ENCODE peak calls at places on chromosomes 5 and 9, in six cellular contexts. X is lung; N is progenitor cell of endocrine pancreas; C is body of pancreas; E is activated CD8-positive, alpha-beta T cell treated with anti-CD3 and anti-CD28 coated beads for 36 hours; L is cardiac muscle cell. K is an unnamed sample.

GRCh38 chr9:122119721-122120120 is 26.6 kb upstream of the TTLL11 start:
- DNase-seq in X (no peak), N (no peak), C (no peak), E (no peak), L (no peak), K (no peak)

GRCh38 chr5:160466889-160467554 is 45.4 kb downstream of the PTTG1 start:
- DNase-seq in X (no peak), N (no peak), C (no peak), E (no peak), L (no peak), K (no peak)

GRCh38 chr9:129885018-129885669 is 49.9 kb downstream of the USP20 start:
- DNase-seq in X (peak), N (no peak), C (peak), E (peak), L (no peak), K (peak)

GRCh38 chr9:133201424-133202144 is 7.5 kb downstream of the OBP2B start:
- DNase-seq in X (no peak), N (no peak), C (no peak), E (no peak), L (no peak), K (no peak)

GRCh38 chr9:118533101-118533500 is 828.9 kb downstream of the TLR4 start:
- DNase-seq in X (no peak), N (no peak), C (no peak), E (no peak), L (no peak), K (no peak)

GRCh38 chr9:134917431-134918373 is at the start of gene FCN1:
- DNase-seq in X (no peak), N (no peak), C (no peak), E (no peak), L (no peak), K (no peak)

GRCh38 chr5:167802755-167803431 is 488.6 kb upstream of the WWC1 start:
- DNase-seq in X (no peak), N (no peak), C (no peak), E (no peak), L (peak), K (no peak)

GRCh38 chr9:122374885-122375420 is 4.1 kb downstream of the PTGS1 start:
- DNase-seq in X (no peak), N (no peak), C (peak), E (no peak), L (peak), K (no peak)

GRCh38 chr5:61744690-61745619 is 412.9 kb downstream of the ZSWIM6 start:
- DNase-seq in X (no peak), N (no peak), C (no peak), E (no peak), L (no peak), K (no peak)

GRCh38 chr5:170056561-170057267 is 49.0 kb upstream of the FOXI1 start:
- DNase-seq in X (no peak), N (no peak), C (no peak), E (no peak), L (no peak), K (no peak)

GRCh38 chr5:173885481-173886010 is 2.6 kb upstream of the CPEB4 start:
- DNase-seq in X (no peak), N (no peak), C (no peak), E (no peak), L (no peak), K (no peak)

GRCh38 chr5:172638209-172638768 is 2.8 kb upstream of the NEURL1B start:
- DNase-seq in X (no peak), N (no peak), C (no peak), E (no peak), L (no peak), K (no peak)

GRCh38 chr9:93130861-93131481 is 3.1 kb downstream of the NINJ1 start:
- DNase-seq in X (no peak), N (no peak), C (peak), E (no peak), L (no peak), K (no peak)

GRCh38 chr5:135930029-135930948 is 24.5 kb downstream of the LECT2 start:
- DNase-seq in X (no peak), N (peak), C (no peak), E (no peak), L (peak), K (no peak)

GRCh38 chr9:89732295-89732951 is 127.6 kb downstream of the GADD45G start:
- DNase-seq in X (no peak), N (no peak), C (peak), E (no peak), L (no peak), K (no peak)

GRCh38 chr5:75338408-75338807 is 1.4 kb downstream of the HMGCR start:
- DNase-seq in X (no peak), N (no peak), C (no peak), E (no peak), L (no peak), K (no peak)

GRCh38 chr5:142694092-142694856 is 8.4 kb upstream of the FGF1 start:
- DNase-seq in X (no peak), N (no peak), C (no peak), E (no peak), L (no peak), K (no peak)
- TF ChIP-seq CTCF in X (no peak), N (peak), C (no peak), E (no peak), L (peak), K (no peak)

DNA sequence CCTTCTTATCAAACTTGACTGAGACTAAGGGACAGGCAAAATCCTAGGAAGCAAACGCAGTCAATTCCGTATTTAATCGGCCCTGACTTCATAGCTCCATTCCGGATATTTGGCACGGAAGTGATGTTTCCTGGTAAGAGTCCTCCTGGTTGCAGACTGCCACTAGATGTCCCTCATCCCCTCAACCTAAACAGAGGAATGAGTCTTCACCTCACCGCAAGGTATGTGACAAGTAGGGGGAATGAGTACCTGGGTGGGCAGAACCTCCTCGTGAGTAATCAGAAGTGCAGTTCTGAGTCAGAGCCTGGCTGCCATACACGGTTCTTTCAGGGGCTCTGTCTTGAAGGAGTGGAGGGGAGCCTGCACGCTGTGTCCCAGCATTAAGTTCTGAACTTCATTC is 173.6 kb downstream of the MUSK start:
- DNase-seq in X (no peak), N (no peak), C (no peak), E (no peak), L (no peak), K (no peak)
- TF ChIP-seq CTCF in X (no peak), N (no peak), C (no peak), E (no peak), L (no peak), K (no peak)

DNA sequence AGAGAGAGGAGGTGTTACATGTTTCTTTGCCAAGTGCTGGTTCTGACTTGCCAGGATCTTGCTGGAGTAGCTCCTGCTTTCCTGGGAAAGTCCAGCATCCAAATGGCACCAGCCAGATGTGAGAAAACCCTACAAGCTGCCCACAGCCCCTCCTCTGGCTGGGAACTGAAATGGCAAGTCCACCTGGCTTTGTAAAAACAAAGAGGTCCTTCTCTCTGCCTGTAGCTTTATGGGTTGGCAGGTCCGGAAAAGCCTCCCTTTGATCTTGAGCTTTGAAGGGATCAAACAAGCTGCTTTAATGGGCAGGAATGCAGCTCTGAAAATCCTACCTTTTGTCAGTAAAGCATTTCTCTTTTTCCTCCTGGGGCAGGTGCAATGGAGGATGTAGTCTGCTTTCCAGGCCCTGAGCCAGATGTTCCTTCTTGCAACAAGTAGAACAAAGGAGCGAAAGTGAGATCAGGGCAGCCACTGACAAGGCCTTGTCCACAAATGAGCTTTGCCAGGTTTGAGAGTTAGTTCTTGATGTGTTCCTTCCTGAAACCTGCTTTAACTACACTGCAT is 456.7 kb downstream of the ZNF608 start:
- DNase-seq in X (no peak), N (no peak), C (peak), E (no peak), L (no peak), K (no peak)
- TF ChIP-seq CTCF in X (no peak), N (peak), C (peak), E (no peak), L (no peak), K (no peak)

DNA sequence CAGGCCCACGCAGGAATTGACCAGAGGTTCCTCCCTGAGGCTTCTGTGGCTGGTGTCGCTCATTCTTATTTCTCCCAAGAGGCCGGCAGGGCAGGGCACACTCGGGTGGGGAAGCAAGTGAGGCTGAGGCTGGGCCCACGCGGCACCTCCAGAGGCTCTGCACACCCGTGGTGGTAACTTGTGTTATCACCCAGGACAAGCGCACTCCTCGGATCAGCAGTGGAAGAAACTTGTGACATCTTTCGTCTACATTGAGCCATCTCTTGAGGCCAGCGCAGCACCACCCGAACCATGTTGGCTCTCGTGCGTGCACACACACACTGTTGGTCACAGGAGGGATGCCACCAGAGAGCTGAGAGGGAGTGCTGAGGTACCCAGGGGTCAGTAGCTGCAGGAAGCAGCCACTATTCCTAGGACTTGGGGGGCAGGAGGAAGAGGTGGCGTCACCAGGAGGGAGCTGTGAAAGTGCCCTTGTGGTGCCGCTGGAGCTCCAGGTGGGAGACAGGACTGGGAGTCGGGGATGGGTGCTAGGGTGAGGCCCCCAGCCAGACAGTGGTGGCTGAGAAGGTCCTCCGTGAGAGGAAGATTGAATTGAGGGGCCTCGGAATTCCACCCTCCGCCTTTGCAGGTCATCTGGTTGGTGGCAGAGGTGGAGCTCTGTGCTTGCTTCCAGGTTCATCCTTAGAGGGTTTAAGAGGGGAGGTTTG is 6.4 kb downstream of the NDUFS6 start:
- DNase-seq in X (no peak), N (no peak), C (no peak), E (no peak), L (no peak), K (no peak)
- TF ChIP-seq CTCF in X (no peak), N (no peak), C (no peak), E (no peak), L (no peak), K (no peak)

GRCh38 chr9:111297061-111297824 is 32.8 kb downstream of the OR2K2 start:
- DNase-seq in X (no peak), N (no peak), C (no peak), E (no peak), L (no peak), K (no peak)
- TF ChIP-seq CTCF in X (no peak), N (no peak), C (no peak), E (no peak), L (no peak), K (no peak)

GRCh38 chr9:127450170-127450830 is 906 bp downstream of the RPL12 start:
- DNase-seq in X (no peak), N (no peak), C (no peak), E (no peak), L (peak), K (no peak)

GRCh38 chr9:127451681-127452480 is 571 bp downstream of the LRSAM1 start:
- DNase-seq in X (peak), N (peak), C (peak), E (peak), L (peak), K (peak)

GRCh38 chr9:127449332-127449966 is 1.8 kb downstream of the RPL12 start:
- DNase-seq in X (no peak), N (no peak), C (no peak), E (no peak), L (peak), K (no peak)

GRCh38 chr9:127452481-127453092 is 1.3 kb downstream of the LRSAM1 start:
- DNase-seq in X (peak), N (no peak), C (peak), E (no peak), L (peak), K (no peak)

GRCh38 chr9:127450831-127451680 is at the start of the genes LRSAM1 and RPL12:
- DNase-seq in X (peak), N (peak), C (peak), E (peak), L (peak), K (peak)
- TF ChIP-seq CTCF in X (no peak), N (no peak), C (no peak), E (no peak), L (no peak), K (no peak)

K was measured in activated B cell treated with CpG ODN at 0.5 μM for 24 hours.